ENCODE peak calls at places on chromosome 20, in eight cellular contexts. R is neuronal stem cell; X is pancreas; W is M059J; A is activated CD4-positive, alpha-beta T cell treated with anti-CD3 and anti-CD28 coated beads for 36 hours; M is RWPE1; B is CD8-positive, alpha-beta T cell; Y is cardiac fibroblast. Q is an unnamed sample.

GRCh38 chr20:56428388-56428787 is 16.3 kb downstream of the CASS4 start:
- DNase-seq in R (no peak), X (no peak), W (no peak), A (no peak), M (no peak), B (no peak), Y (no peak), Q (no peak)

GRCh38 chr20:1900321-1900791 is 5.1 kb downstream of the SIRPA start:
- DNase-seq in R (peak; percentile 61), X (peak; percentile 53), W (peak; percentile 77), A (no peak), M (peak; percentile 67), B (no peak), Y (peak; percentile 73), Q (no peak)

GRCh38 chr20:20203784-20204183 is 151.5 kb downstream of the CFAP61 start:
- DNase-seq in R (no peak), X (no peak), W (no peak), A (no peak), M (no peak), B (no peak), Y (no peak), Q (no peak)

GRCh38 chr20:48523191-48523757 is 304.5 kb downstream of the PREX1 start:
- DNase-seq in R (peak; percentile 92), X (no peak), W (peak; percentile 74), A (peak; percentile 12), M (peak; percentile 86), B (no peak), Y (peak; percentile 55), Q (no peak)

GRCh38 chr20:15491564-15491963 is 1081.7 kb downstream of the KIF16B start:
- DNase-seq in R (no peak), X (no peak), W (no peak), A (no peak), M (no peak), B (no peak), Y (no peak), Q (no peak)

GRCh38 chr20:50794181-50794845 is 548 bp upstream of the BCAS4 start:
- DNase-seq in R (no peak), X (no peak), W (no peak), A (no peak), M (no peak), B (no peak), Y (no peak), Q (no peak)

GRCh38 chr20:4234128-4234527 is 218.8 kb upstream of the RNF24 start:
- DNase-seq in R (no peak), X (peak; percentile 42), W (peak; percentile 77), A (no peak), M (peak; percentile 56), B (no peak), Y (peak; percentile 95), Q (no peak)

GRCh38 chr20:33401042-33401921 is at the start of gene CDK5RAP1:
- DNase-seq in R (peak; percentile 82), X (peak; percentile 77), W (peak; percentile 91), A (peak; percentile 92), M (peak; percentile 94), B (peak; percentile 71), Y (peak; percentile 95), Q (peak; percentile 89)

GRCh38 chr20:575230-575629 is 31.6 kb upstream of the CSNK2A1 start:
- DNase-seq in R (no peak), X (no peak), W (no peak), A (no peak), M (no peak), B (no peak), Y (no peak), Q (no peak)

GRCh38 chr20:60255866-60256265 is 297.6 kb downstream of the CDH26 start:
- DNase-seq in R (no peak), X (no peak), W (peak; percentile 87), A (no peak), M (no peak), B (no peak), Y (peak; percentile 59), Q (no peak)

GRCh38 chr20:6622041-6622440 is 145.4 kb upstream of the BMP2 start:
- DNase-seq in R (no peak), X (no peak), W (no peak), A (no peak), M (no peak), B (no peak), Y (no peak), Q (no peak)

GRCh38 chr20:58260006-58260405 is 31.6 kb upstream of the ANKRD60 start:
- DNase-seq in R (no peak), X (no peak), W (no peak), A (no peak), M (no peak), B (no peak), Y (peak; percentile 28), Q (no peak)

GRCh38 chr20:7031222-7031621 is 263.7 kb downstream of the BMP2 start:
- DNase-seq in R (no peak), X (no peak), W (no peak), A (no peak), M (no peak), B (no peak), Y (peak; percentile 12), Q (no peak)

GRCh38 chr20:4573564-4574355 is 147.9 kb upstream of the PRND start:
- DNase-seq in R (no peak), X (no peak), W (peak; percentile 100), A (no peak), M (peak; percentile 60), B (no peak), Y (peak; percentile 93), Q (no peak)

GRCh38 chr20:25224941-25225340 is 22.9 kb upstream of the PYGB start:
- DNase-seq in R (no peak), X (no peak), W (no peak), A (no peak), M (no peak), B (no peak), Y (no peak), Q (no peak)

GRCh38 chr20:39294137-39294725 is 332.1 kb downstream of the DHX35 start:
- DNase-seq in R (no peak), X (no peak), W (no peak), A (no peak), M (no peak), B (no peak), Y (no peak), Q (no peak)

GRCh38 chr20:24379116-24379927 is 90.1 kb upstream of the SYNDIG1 start:
- DNase-seq in R (no peak), X (no peak), W (peak; percentile 55), A (no peak), M (peak; percentile 6), B (no peak), Y (peak; percentile 48), Q (peak; percentile 28)

GRCh38 chr20:26354521-26354920 is 657.9 kb upstream of the ZNF337 start:
- DNase-seq in R (no peak), X (no peak), W (no peak), A (no peak), M (no peak), B (no peak), Y (no peak), Q (no peak)

GRCh38 chr20:57384953-57385761 is 6.0 kb upstream of the RBM38 start:
- DNase-seq in R (no peak), X (no peak), W (no peak), A (no peak), M (no peak), B (no peak), Y (no peak), Q (no peak)

GRCh38 chr20:10213526-10213925 is 5.1 kb upstream of the SNAP25 start:
- DNase-seq in R (no peak), X (no peak), W (no peak), A (no peak), M (no peak), B (no peak), Y (no peak), Q (no peak)

GRCh38 chr20:25669826-25670422 is 26.7 kb downstream of the ZNF337 start:
- DNase-seq in R (no peak), X (no peak), W (peak; percentile 27), A (no peak), M (peak; percentile 70), B (no peak), Y (peak; percentile 79), Q (no peak)

GRCh38 chr20:24273251-24273650 is 196.2 kb upstream of the SYNDIG1 start:
- DNase-seq in R (no peak), X (no peak), W (no peak), A (no peak), M (no peak), B (no peak), Y (no peak), Q (no peak)

GRCh38 chr20:49811825-49812462 is 684 bp upstream of the SLC9A8 start:
- DNase-seq in R (peak; percentile 11), X (no peak), W (peak; percentile 71), A (no peak), M (peak; percentile 38), B (no peak), Y (peak; percentile 60), Q (no peak)

GRCh38 chr20:16846011-16846410 is 97.9 kb downstream of the OTOR start:
- DNase-seq in R (no peak), X (no peak), W (peak; percentile 12), A (no peak), M (no peak), B (no peak), Y (no peak), Q (no peak)

GRCh38 chr20:31374346-31374745 is 5.9 kb downstream of the DEFB118 start:
- DNase-seq in R (no peak), X (no peak), W (no peak), A (no peak), M (no peak), B (no peak), Y (no peak), Q (no peak)

GRCh38 chr20:38603286-38603685 is 1.7 kb downstream of the ARHGAP40 start:
- DNase-seq in R (no peak), X (no peak), W (no peak), A (no peak), M (no peak), B (no peak), Y (no peak), Q (no peak)

GRCh38 chr20:57708694-57709673 is 831 bp downstream of the PMEPA1 start:
- DNase-seq in R (no peak), X (peak; percentile 54), W (peak; percentile 56), A (peak; percentile 41), M (no peak), B (no peak), Y (peak; percentile 21), Q (no peak)

GRCh38 chr20:17624070-17624469 is 54.2 kb downstream of the DSTN start:
- DNase-seq in R (no peak), X (peak; percentile 17), W (no peak), A (no peak), M (no peak), B (no peak), Y (no peak), Q (no peak)

GRCh38 chr20:48921883-48922867 is 664 bp downstream of the ARFGEF2 start:
- DNase-seq in R (no peak), X (peak; percentile 71), W (peak; percentile 64), A (no peak), M (peak; percentile 83), B (no peak), Y (peak; percentile 52), Q (peak; percentile 51)